ENCODE peak calls at places on chromosomes 13 and 19, in nine cellular contexts. One of them, this sample, is unnamed.

GRCh38 chr13:19056355-19056880 is 125.2 kb downstream of the TUBA3C start:
- DNase-seq in mucosa of gallbladder: no peak
- DNase-seq in COR-L47: no peak
- DNase-seq in left ventricle myocardium superior: no peak
- DNase-seq in Right ventricle myocardium superior: no peak
- DNase-seq in AG04450: no peak
- DNase-seq in B cell: no peak
- DNase-seq in GM06990: no peak
- DNase-seq in CD4-positive, CD25-positive, alpha-beta regulatory T cell: no peak
- DNase-seq in this sample: no peak

GRCh38 chr19:38959618-38960017 is 15.9 kb downstream of the FBXO17 start:
- DNase-seq in GM06990: no peak
- DNase-seq in mucosa of gallbladder: no peak
- DNase-seq in COR-L47: no peak
- DNase-seq in Right ventricle myocardium superior: no peak
- DNase-seq in CD4-positive, CD25-positive, alpha-beta regulatory T cell: no peak
- DNase-seq in B cell: no peak
- DNase-seq in AG04450: no peak
- DNase-seq in left ventricle myocardium superior: no peak
- DNase-seq in this sample: no peak

GRCh38 chr13:105485061-105485460 is 1050.4 kb downstream of the EFNB2 start:
- DNase-seq in mucosa of gallbladder: no peak
- DNase-seq in left ventricle myocardium superior: no peak
- DNase-seq in Right ventricle myocardium superior: no peak
- DNase-seq in CD4-positive, CD25-positive, alpha-beta regulatory T cell: no peak
- DNase-seq in COR-L47: no peak
- DNase-seq in B cell: no peak
- DNase-seq in AG04450: no peak
- DNase-seq in GM06990: no peak
- DNase-seq in this sample: no peak

GRCh38 chr19:39599116-39599515 is 3.2 kb upstream of the LGALS13 start:
- DNase-seq in B cell: no peak
- DNase-seq in GM06990: no peak
- DNase-seq in left ventricle myocardium superior: no peak
- DNase-seq in Right ventricle myocardium superior: no peak
- DNase-seq in COR-L47: no peak
- DNase-seq in AG04450: no peak
- DNase-seq in CD4-positive, CD25-positive, alpha-beta regulatory T cell: peak; percentile 12
- DNase-seq in mucosa of gallbladder: peak; percentile 17
- DNase-seq in this sample: peak; percentile 37

GRCh38 chr19:51607920-51608562 is 22.2 kb downstream of the SIGLEC5 start:
- DNase-seq in AG04450: peak; percentile 38
- DNase-seq in left ventricle myocardium superior: peak; percentile 86
- DNase-seq in Right ventricle myocardium superior: peak; percentile 91
- DNase-seq in mucosa of gallbladder: peak; percentile 83
- DNase-seq in CD4-positive, CD25-positive, alpha-beta regulatory T cell: peak; percentile 55
- DNase-seq in COR-L47: no peak
- DNase-seq in B cell: peak; percentile 81
- DNase-seq in GM06990: peak; percentile 59
- DNase-seq in this sample: peak; percentile 79

GRCh38 chr19:40035996-40036395 is 20.0 kb downstream of the ZNF780B start:
- DNase-seq in GM06990: no peak
- DNase-seq in CD4-positive, CD25-positive, alpha-beta regulatory T cell: no peak
- DNase-seq in left ventricle myocardium superior: no peak
- DNase-seq in B cell: no peak
- DNase-seq in mucosa of gallbladder: no peak
- DNase-seq in Right ventricle myocardium superior: no peak
- DNase-seq in AG04450: no peak
- DNase-seq in COR-L47: no peak
- DNase-seq in this sample: no peak

GRCh38 chr19:35784401-35785086 is 9.2 kb downstream of the ARHGAP33 start:
- DNase-seq in B cell: no peak
- DNase-seq in mucosa of gallbladder: no peak
- DNase-seq in COR-L47: no peak
- DNase-seq in CD4-positive, CD25-positive, alpha-beta regulatory T cell: no peak
- DNase-seq in Right ventricle myocardium superior: peak; percentile 36
- DNase-seq in GM06990: no peak
- DNase-seq in left ventricle myocardium superior: no peak
- DNase-seq in AG04450: no peak
- DNase-seq in this sample: no peak

GRCh38 chr19:30428281-30428680 is 56.1 kb downstream of the ZNF536 start:
- DNase-seq in mucosa of gallbladder: no peak
- DNase-seq in Right ventricle myocardium superior: no peak
- DNase-seq in GM06990: no peak
- DNase-seq in COR-L47: no peak
- DNase-seq in B cell: no peak
- DNase-seq in left ventricle myocardium superior: no peak
- DNase-seq in AG04450: no peak
- DNase-seq in CD4-positive, CD25-positive, alpha-beta regulatory T cell: no peak
- DNase-seq in this sample: no peak

GRCh38 chr13:90032841-90033493 is 1314.5 kb upstream of the MIR17HG start:
- DNase-seq in AG04450: no peak
- DNase-seq in CD4-positive, CD25-positive, alpha-beta regulatory T cell: no peak
- DNase-seq in Right ventricle myocardium superior: no peak
- DNase-seq in COR-L47: no peak
- DNase-seq in left ventricle myocardium superior: no peak
- DNase-seq in mucosa of gallbladder: no peak
- DNase-seq in GM06990: no peak
- DNase-seq in B cell: no peak
- DNase-seq in this sample: no peak

GRCh38 chr13:74288361-74288911 is 154.2 kb upstream of the KLF12 start:
- DNase-seq in mucosa of gallbladder: peak; percentile 47
- DNase-seq in B cell: peak; percentile 60
- DNase-seq in AG04450: no peak
- DNase-seq in COR-L47: peak; percentile 75
- DNase-seq in GM06990: no peak
- DNase-seq in CD4-positive, CD25-positive, alpha-beta regulatory T cell: peak; percentile 39
- DNase-seq in Right ventricle myocardium superior: peak; percentile 57
- DNase-seq in left ventricle myocardium superior: peak; percentile 45
- DNase-seq in this sample: no peak

GRCh38 chr13:58542530-58542929 is 911.0 kb downstream of the PCDH17 start:
- DNase-seq in CD4-positive, CD25-positive, alpha-beta regulatory T cell: no peak
- DNase-seq in mucosa of gallbladder: no peak
- DNase-seq in AG04450: no peak
- DNase-seq in B cell: no peak
- DNase-seq in COR-L47: no peak
- DNase-seq in left ventricle myocardium superior: no peak
- DNase-seq in GM06990: no peak
- DNase-seq in Right ventricle myocardium superior: no peak
- DNase-seq in this sample: no peak

GRCh38 chr19:294819-295686 is 3.9 kb upstream of the PLPP2 start:
- DNase-seq in CD4-positive, CD25-positive, alpha-beta regulatory T cell: peak; percentile 37
- DNase-seq in Right ventricle myocardium superior: peak; percentile 57
- DNase-seq in left ventricle myocardium superior: peak; percentile 65
- DNase-seq in COR-L47: peak; percentile 32
- DNase-seq in GM06990: no peak
- DNase-seq in B cell: peak; percentile 53
- DNase-seq in mucosa of gallbladder: no peak
- DNase-seq in AG04450: no peak
- DNase-seq in this sample: peak; percentile 5

GRCh38 chr13:109517516-109517915 is 268.9 kb downstream of the IRS2 start:
- DNase-seq in left ventricle myocardium superior: no peak
- DNase-seq in mucosa of gallbladder: no peak
- DNase-seq in CD4-positive, CD25-positive, alpha-beta regulatory T cell: no peak
- DNase-seq in AG04450: no peak
- DNase-seq in B cell: no peak
- DNase-seq in COR-L47: no peak
- DNase-seq in Right ventricle myocardium superior: no peak
- DNase-seq in GM06990: no peak
- DNase-seq in this sample: no peak

GRCh38 chr19:463483-464130 is 2.8 kb upstream of the SHC2 start:
- DNase-seq in CD4-positive, CD25-positive, alpha-beta regulatory T cell: no peak
- DNase-seq in B cell: no peak
- DNase-seq in COR-L47: no peak
- DNase-seq in left ventricle myocardium superior: no peak
- DNase-seq in GM06990: no peak
- DNase-seq in Right ventricle myocardium superior: no peak
- DNase-seq in AG04450: no peak
- DNase-seq in mucosa of gallbladder: no peak
- DNase-seq in this sample: no peak

GRCh38 chr19:29107831-29108230 is 105.1 kb downstream of the UQCRFS1 start:
- DNase-seq in left ventricle myocardium superior: no peak
- DNase-seq in CD4-positive, CD25-positive, alpha-beta regulatory T cell: no peak
- DNase-seq in mucosa of gallbladder: no peak
- DNase-seq in B cell: no peak
- DNase-seq in COR-L47: no peak
- DNase-seq in Right ventricle myocardium superior: no peak
- DNase-seq in GM06990: no peak
- DNase-seq in AG04450: no peak
- DNase-seq in this sample: no peak

GRCh38 chr19:39154626-39155100 is 29.1 kb downstream of the PAK4 start:
- DNase-seq in left ventricle myocardium superior: peak; percentile 21
- DNase-seq in Right ventricle myocardium superior: no peak
- DNase-seq in AG04450: no peak
- DNase-seq in CD4-positive, CD25-positive, alpha-beta regulatory T cell: no peak
- DNase-seq in mucosa of gallbladder: peak; percentile 68
- DNase-seq in COR-L47: no peak
- DNase-seq in B cell: no peak
- DNase-seq in GM06990: no peak
- DNase-seq in this sample: no peak

GRCh38 chr19:21483589-21484170 is 21.7 kb upstream of the ZNF429 start:
- DNase-seq in left ventricle myocardium superior: peak; percentile 82
- DNase-seq in mucosa of gallbladder: peak; percentile 59
- DNase-seq in B cell: peak; percentile 78
- DNase-seq in Right ventricle myocardium superior: peak; percentile 82
- DNase-seq in CD4-positive, CD25-positive, alpha-beta regulatory T cell: peak; percentile 59
- DNase-seq in GM06990: peak; percentile 62
- DNase-seq in AG04450: no peak
- DNase-seq in COR-L47: peak; percentile 20
- DNase-seq in this sample: peak; percentile 67

GRCh38 chr19:33785795-33786194 is 10.9 kb upstream of the KCTD15 start:
- DNase-seq in mucosa of gallbladder: no peak
- DNase-seq in COR-L47: no peak
- DNase-seq in left ventricle myocardium superior: no peak
- DNase-seq in Right ventricle myocardium superior: no peak
- DNase-seq in AG04450: no peak
- DNase-seq in CD4-positive, CD25-positive, alpha-beta regulatory T cell: no peak
- DNase-seq in GM06990: no peak
- DNase-seq in B cell: no peak
- DNase-seq in this sample: no peak

GRCh38 chr19:16541526-16542044 is 652 bp downstream of the CHERP start:
- DNase-seq in Right ventricle myocardium superior: no peak
- DNase-seq in B cell: no peak
- DNase-seq in COR-L47: no peak
- DNase-seq in mucosa of gallbladder: no peak
- DNase-seq in GM06990: no peak
- DNase-seq in AG04450: no peak
- DNase-seq in left ventricle myocardium superior: no peak
- DNase-seq in CD4-positive, CD25-positive, alpha-beta regulatory T cell: peak; percentile 37
- DNase-seq in this sample: no peak

GRCh38 chr19:32682317-32682716 is 6.7 kb downstream of the RGS9BP start:
- DNase-seq in left ventricle myocardium superior: no peak
- DNase-seq in AG04450: no peak
- DNase-seq in mucosa of gallbladder: no peak
- DNase-seq in GM06990: no peak
- DNase-seq in B cell: no peak
- DNase-seq in CD4-positive, CD25-positive, alpha-beta regulatory T cell: no peak
- DNase-seq in Right ventricle myocardium superior: no peak
- DNase-seq in COR-L47: no peak
- DNase-seq in this sample: no peak

GRCh38 chr13:59269476-59269875 is 894.3 kb downstream of the DIAPH3 start:
- DNase-seq in COR-L47: no peak
- DNase-seq in GM06990: no peak
- DNase-seq in B cell: no peak
- DNase-seq in AG04450: peak; percentile 44
- DNase-seq in mucosa of gallbladder: no peak
- DNase-seq in left ventricle myocardium superior: no peak
- DNase-seq in Right ventricle myocardium superior: no peak
- DNase-seq in CD4-positive, CD25-positive, alpha-beta regulatory T cell: no peak
- DNase-seq in this sample: no peak